ENCODE peak calls at places on chromosome 12, in five cellular contexts. O is HCT116, K is thoracic aorta, X is kidney, P is heart right ventricle. Y is an unnamed sample. For H3K36me3, the result is how much of the 10 kb centered on the place peaks cover.

GRCh38 chr12:52007158-52007921 is 594 bp downstream of the TAMALIN start:
- DNase-seq in X (peak), P (peak), O (no peak), K (no peak), Y (no peak)

GRCh38 chr12:15688202-15688736 is 100.9 kb downstream of the EPS8 start:
- DNase-seq in P (peak), X (no peak), K (no peak), O (peak), Y (peak)

GRCh38 chr12:71938728-71939385 is at the start of gene TPH2:
- DNase-seq in X (peak), P (peak), K (no peak), O (peak), Y (no peak)

GRCh38 chr12:46214668-46215429 is 54.0 kb downstream of the SLC38A1 start:
- DNase-seq in O (no peak), P (no peak), K (no peak), X (peak), Y (peak)

GRCh38 chr12:50505945-50506344 is 1.2 kb downstream of the DIP2B start:
- DNase-seq in O (no peak), K (no peak), P (no peak), X (no peak), Y (no peak)

GRCh38 chr12:94596596-94596995 is 53.8 kb downstream of the TMCC3 start:
- DNase-seq in P (no peak), K (no peak), O (no peak), X (no peak), Y (peak)

GRCh38 chr12:19710811-19711793 is 271.8 kb downstream of the AEBP2 start:
- DNase-seq in X (no peak), P (no peak), K (peak), O (no peak), Y (peak)

GRCh38 chr12:93325855-93326254 is 51.9 kb upstream of the NUDT4 start:
- DNase-seq in O (no peak), K (no peak), X (no peak), P (no peak), Y (no peak)

GRCh38 chr12:26212356-26212755 is 17.0 kb downstream of the SSPN start:
- DNase-seq in K (no peak), P (no peak), X (no peak), O (no peak), Y (no peak)

GRCh38 chr12:56114084-56114483 is 2.3 kb upstream of the RPL41 start:
- DNase-seq in X (no peak), P (no peak), K (no peak), O (no peak), Y (no peak)

DNA sequence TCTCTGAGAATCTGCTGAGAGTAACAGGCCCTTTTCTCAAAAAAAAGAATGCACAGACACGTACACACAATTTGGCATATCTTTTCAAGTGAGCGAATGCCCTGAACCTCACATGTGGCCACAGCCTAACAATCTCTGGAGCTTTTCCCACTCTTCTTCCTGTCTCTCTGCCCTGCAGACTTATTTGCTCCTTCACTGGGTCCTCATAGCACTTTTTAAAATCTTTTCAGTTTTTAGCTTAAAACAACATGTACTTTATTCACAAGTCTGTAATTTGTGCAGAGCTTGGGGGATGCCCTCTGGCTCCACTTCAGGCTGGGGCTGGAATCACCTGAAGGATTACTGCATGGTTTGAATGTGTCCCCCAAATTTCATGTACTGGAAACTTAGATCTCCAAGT is 9.0 kb downstream of the MAP1LC3B2 start:
- DNase-seq in P (no peak), X (no peak), K (no peak), O (no peak), Y (no peak)
- TF ChIP-seq CTCF in P (no peak), X (no peak), K (no peak), O (no peak), Y (no peak)

DNA sequence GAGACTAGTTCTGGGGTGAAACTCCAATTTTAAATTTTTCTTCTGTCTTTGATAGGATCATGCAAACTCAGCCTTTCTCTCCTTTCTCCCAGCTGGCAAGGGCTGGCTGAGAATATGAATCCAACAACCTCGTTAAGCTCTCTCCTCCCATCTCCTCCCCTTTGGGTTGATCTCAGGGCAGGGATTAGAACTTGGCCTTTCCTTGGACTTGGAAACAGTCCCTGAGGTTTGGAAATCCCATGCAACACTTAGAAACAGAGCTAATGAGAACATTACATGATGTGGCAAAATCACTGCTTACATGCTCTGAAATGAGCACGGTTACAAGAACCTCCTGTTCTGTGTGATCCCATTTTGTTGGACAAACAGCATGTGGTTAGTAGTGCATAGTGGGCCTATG is 31.6 kb downstream of the ACACB start:
- DNase-seq in P (no peak), O (no peak), X (no peak), K (no peak), Y (peak)
- H3K4me3 ChIP-seq in P (no peak), O (no peak), X (no peak), K (no peak), Y (peak)

GRCh38 chr12:108786450-108786849 is 55.1 kb upstream of the CORO1C start:
- DNase-seq in P (no peak), X (no peak), K (no peak), O (no peak), Y (peak)
- H3K36me3 ChIP-seq in P (under half), X (under half), K (under half), O (half or more), Y (under half)

GRCh38 chr12:124368421-124369032 is 73.6 kb downstream of the RFLNA start:
- DNase-seq in X (no peak), O (no peak), P (no peak), K (no peak), Y (no peak)
- TF ChIP-seq CTCF in X (no peak), O (no peak), P (no peak), K (no peak), Y (no peak)

GRCh38 chr12:11896530-11896929 is 174.2 kb upstream of the BCL2L14 start:
- DNase-seq in K (no peak), O (no peak), P (no peak), X (no peak), Y (no peak)
- H3K4me3 ChIP-seq in K (no peak), O (no peak), P (no peak), X (no peak), Y (no peak)

GRCh38 chr12:100215209-100215608 is 14.6 kb downstream of the ACTR6 start:
- DNase-seq in X (no peak), O (no peak), P (no peak), K (no peak), Y (no peak)

GRCh38 chr12:100214518-100214917 is 13.9 kb downstream of the ACTR6 start:
- DNase-seq in O (no peak), P (no peak), X (no peak), K (no peak), Y (no peak)

GRCh38 chr12:100211698-100212097 is 11.1 kb downstream of the ACTR6 start:
- DNase-seq in P (no peak), O (no peak), X (no peak), K (no peak), Y (no peak)

GRCh38 chr12:100216337-100216736 is 15.7 kb downstream of the ACTR6 start:
- DNase-seq in P (no peak), K (no peak), O (no peak), X (no peak), Y (no peak)

GRCh38 chr12:100213016-100213891 is 12.6 kb downstream of the ACTR6 start:
- DNase-seq in O (no peak), K (no peak), P (no peak), X (no peak), Y (no peak)
- H3K36me3 ChIP-seq in O (under half), K (under half), P (half or more), X (under half), Y (under half)

GRCh38 chr12:1546931-1547640 is 47.3 kb downstream of the FBXL14 start:
- DNase-seq in X (no peak), O (no peak), P (no peak), K (no peak), Y (no peak)

GRCh38 chr12:1540690-1541089 is 53.7 kb downstream of the FBXL14 start:
- DNase-seq in O (peak), K (no peak), X (no peak), P (no peak), Y (no peak)

GRCh38 chr12:1542599-1542998 is 51.8 kb downstream of the FBXL14 start:
- DNase-seq in K (no peak), P (no peak), X (no peak), O (no peak), Y (no peak)

DNA sequence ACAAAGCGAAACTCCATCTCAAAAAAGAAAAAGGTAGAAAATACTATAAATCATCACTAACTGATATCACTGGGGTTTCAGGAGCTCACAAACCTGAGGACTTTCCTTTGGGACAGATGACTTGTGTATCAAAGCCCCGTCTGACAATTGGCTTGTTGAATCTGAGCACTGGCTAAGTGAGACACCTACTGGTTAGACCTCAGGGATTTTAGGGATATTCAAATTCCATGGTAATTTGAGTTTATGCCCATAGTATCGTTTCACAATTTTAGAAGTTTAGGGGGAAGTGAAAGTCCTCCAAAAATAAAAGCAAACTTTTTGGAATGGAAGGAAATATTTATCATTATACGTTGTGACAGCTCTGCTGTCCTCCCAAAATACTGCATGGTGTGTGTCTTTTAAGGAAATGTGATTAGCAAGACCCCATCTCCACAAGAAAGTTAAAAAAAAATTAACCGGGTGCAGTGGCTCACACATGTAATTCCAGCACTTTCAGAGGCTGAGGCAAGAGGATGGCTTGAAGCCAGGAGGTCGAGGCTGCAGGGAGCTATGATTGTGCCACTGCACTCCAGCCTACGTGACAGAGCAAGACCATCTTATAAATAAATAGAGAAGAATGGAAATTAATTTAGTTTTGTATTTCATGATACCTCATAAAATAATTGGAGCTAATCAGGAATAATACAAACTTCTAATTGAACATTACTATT is 49.2 kb downstream of the FBXL14 start:
- DNase-seq in O (peak), X (no peak), P (no peak), K (no peak), Y (no peak)
- TF ChIP-seq CTCF in O (peak), X (no peak), P (peak), K (no peak), Y (no peak)

Y was measured in gastrocnemius medialis.